ENCODE peak calls at places on chromosomes 11 and 22, in seven cellular contexts. C is psoas muscle, G is colonic mucosa, A is uterus, U is AG09319, T is GM12878, I is brain microvascular endothelial cell. W is an unnamed sample.

GRCh38 chr22:22099833-22100812 is 117.5 kb upstream of the TOP3B start:
- DNase-seq in C (no peak), T (no peak), A (no peak), U (no peak), I (peak), G (no peak), W (no peak)

GRCh38 chr11:121476379-121477032 is 23.7 kb upstream of the SORL1-AS1 start:
- DNase-seq in A (no peak), U (no peak), T (no peak), G (no peak), I (no peak), C (no peak), W (no peak)

GRCh38 chr11:78547931-78548705 is 26.5 kb downstream of the NARS2 start:
- DNase-seq in T (no peak), A (no peak), I (no peak), G (no peak), C (no peak), U (no peak), W (no peak)

GRCh38 chr11:77479746-77480352 is 6.0 kb upstream of the PAK1 start:
- DNase-seq in U (no peak), I (no peak), T (no peak), C (no peak), A (no peak), G (no peak), W (no peak)

GRCh38 chr22:23608583-23608982 is 23.5 kb downstream of the DRICH1 start:
- DNase-seq in U (no peak), I (peak), G (no peak), C (no peak), T (no peak), A (no peak), W (no peak)

GRCh38 chr11:69962152-69962551 is 116.0 kb upstream of the ANO1 start:
- DNase-seq in A (no peak), I (peak), G (peak), C (no peak), U (no peak), T (no peak), W (no peak)

GRCh38 chr11:369336-370018 is at the start of gene B4GALNT4:
- DNase-seq in G (no peak), T (no peak), U (no peak), A (no peak), I (no peak), C (peak), W (no peak)

GRCh38 chr11:4825132-4825531 is 4.0 kb downstream of the OR51F2 start:
- DNase-seq in U (no peak), C (no peak), T (no peak), G (no peak), A (no peak), I (no peak), W (no peak)

GRCh38 chr11:12950681-12951080 is 58.4 kb upstream of the RASSF10 start:
- DNase-seq in G (no peak), I (no peak), T (no peak), A (no peak), U (no peak), C (no peak), W (no peak)

GRCh38 chr11:32792948-32793475 is 1.4 kb downstream of the CCDC73 start:
- DNase-seq in T (peak), G (peak), U (no peak), C (no peak), I (peak), A (peak), W (peak)

GRCh38 chr11:78497309-78497708 is 77.4 kb downstream of the NARS2 start:
- DNase-seq in G (no peak), U (no peak), T (no peak), A (no peak), I (no peak), C (no peak), W (no peak)

GRCh38 chr11:131841028-131841427 is 470.6 kb downstream of the NTM start:
- DNase-seq in T (no peak), I (no peak), A (no peak), G (no peak), U (no peak), C (no peak), W (no peak)

GRCh38 chr22:24059121-24059520 is 48.0 kb downstream of the CABIN1 start:
- DNase-seq in U (peak), I (peak), T (no peak), C (no peak), A (no peak), G (no peak), W (no peak)

GRCh38 chr11:118222437-118222836 is 2.4 kb downstream of the JAML start:
- DNase-seq in C (no peak), U (no peak), A (no peak), G (no peak), T (no peak), I (no peak), W (no peak)

GRCh38 chr22:42905702-42906183 is 48.7 kb upstream of the ARFGAP3 start:
- DNase-seq in A (peak), U (no peak), G (peak), C (peak), T (no peak), I (no peak), W (no peak)

GRCh38 chr11:76735218-76735480 is 48.0 kb upstream of the TSKU start:
- DNase-seq in A (no peak), I (no peak), U (no peak), T (no peak), G (no peak), C (no peak), W (no peak)

GRCh38 chr11:10990637-10991036 is 132.8 kb upstream of the ZBED5 start:
- DNase-seq in I (no peak), U (no peak), C (no peak), G (no peak), A (no peak), T (no peak), W (no peak)

GRCh38 chr11:3855808-3856491 is 486 bp downstream of the STIM1 start:
- DNase-seq in T (no peak), A (peak), G (peak), U (no peak), I (no peak), C (peak), W (no peak)

GRCh38 chr11:111762981-111763643 is 3.1 kb downstream of the PPP2R1B start:
- DNase-seq in A (no peak), I (no peak), U (no peak), C (no peak), G (no peak), T (no peak), W (no peak)

GRCh38 chr22:36934153-36934939 is 20.9 kb downstream of the CSF2RB start:
- DNase-seq in C (no peak), T (no peak), I (no peak), G (no peak), U (no peak), A (no peak), W (no peak)

GRCh38 chr11:14258177-14258935 is 100.6 kb downstream of the RRAS2 start:
- DNase-seq in I (peak), T (no peak), C (no peak), G (peak), U (no peak), A (no peak), W (no peak)

GRCh38 chr11:19873730-19874129 is 161.1 kb downstream of the NAV2 start:
- DNase-seq in U (no peak), A (no peak), I (no peak), G (no peak), T (no peak), C (no peak), W (no peak)

GRCh38 chr11:47144541-47144940 is 32.1 kb downstream of the ARFGAP2 start:
- DNase-seq in C (no peak), G (no peak), T (no peak), A (no peak), I (no peak), U (no peak), W (no peak)

GRCh38 chr11:95671768-95672167 is 117.8 kb downstream of the FAM76B start:
- DNase-seq in C (no peak), G (no peak), I (no peak), T (no peak), U (peak), A (no peak), W (no peak)

GRCh38 chr11:78256962-78257361 is 68.2 kb downstream of the USP35 start:
- DNase-seq in C (peak), U (peak), G (peak), I (peak), T (no peak), A (peak), W (no peak)

GRCh38 chr11:57663975-57664374 is 3.9 kb upstream of the ZDHHC5 start:
- DNase-seq in G (no peak), A (no peak), I (no peak), U (no peak), T (no peak), C (no peak), W (no peak)

DNA sequence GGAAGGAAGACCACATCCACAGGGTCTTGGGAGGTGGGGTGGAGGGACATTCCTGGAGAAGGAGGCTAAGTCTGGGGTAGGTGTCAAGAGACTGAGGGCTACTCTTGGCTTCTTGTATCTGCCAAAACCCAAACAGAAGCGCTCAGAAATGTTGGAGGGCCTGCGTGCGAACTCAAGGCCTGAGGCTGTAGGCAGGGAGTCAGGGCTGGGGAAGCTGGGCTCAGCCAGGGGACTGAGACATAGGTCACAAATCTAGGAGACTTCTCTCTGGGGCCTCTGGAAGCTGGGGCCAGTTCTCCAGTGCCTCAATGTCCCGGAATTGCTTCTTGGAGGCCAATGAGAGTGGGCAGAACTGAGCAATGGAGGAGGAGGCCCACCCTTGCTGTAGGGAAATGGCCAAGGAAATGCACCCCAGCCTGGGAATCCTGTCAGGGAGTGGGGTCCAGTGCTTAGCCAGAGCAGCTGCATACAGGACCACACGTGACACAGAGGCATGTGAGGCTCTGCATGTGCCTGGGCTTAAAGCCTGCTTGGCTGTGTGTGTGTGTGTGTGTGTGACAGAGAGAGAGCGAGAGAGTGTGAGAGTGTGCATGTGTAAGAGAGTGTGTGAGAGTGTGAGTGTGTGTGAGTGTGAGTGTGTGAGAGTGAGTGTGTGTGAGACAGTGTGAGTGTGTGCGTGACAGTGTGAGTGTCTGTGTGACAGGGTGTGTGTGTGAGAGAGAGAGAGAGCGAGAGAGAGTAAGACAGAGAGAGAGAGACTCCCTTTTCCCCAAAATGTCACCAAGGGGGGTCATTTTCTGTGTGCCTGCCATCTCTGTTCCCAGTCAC is 141.3 kb downstream of the ST3GAL4 start:
- DNase-seq in U (no peak), A (no peak), T (no peak), G (no peak), I (no peak), C (peak), W (no peak)
- TF ChIP-seq CTCF in U (no peak), A (no peak), T (no peak), G (no peak), I (no peak), C (no peak), W (no peak)

GRCh38 chr11:108654994-108655631 is 9.8 kb upstream of the DDX10 start:
- DNase-seq in U (no peak), A (peak), I (peak), G (peak), C (no peak), T (no peak), W (peak)
- TF ChIP-seq CTCF in U (peak), A (peak), I (peak), G (peak), C (peak), T (peak), W (peak)

DNA sequence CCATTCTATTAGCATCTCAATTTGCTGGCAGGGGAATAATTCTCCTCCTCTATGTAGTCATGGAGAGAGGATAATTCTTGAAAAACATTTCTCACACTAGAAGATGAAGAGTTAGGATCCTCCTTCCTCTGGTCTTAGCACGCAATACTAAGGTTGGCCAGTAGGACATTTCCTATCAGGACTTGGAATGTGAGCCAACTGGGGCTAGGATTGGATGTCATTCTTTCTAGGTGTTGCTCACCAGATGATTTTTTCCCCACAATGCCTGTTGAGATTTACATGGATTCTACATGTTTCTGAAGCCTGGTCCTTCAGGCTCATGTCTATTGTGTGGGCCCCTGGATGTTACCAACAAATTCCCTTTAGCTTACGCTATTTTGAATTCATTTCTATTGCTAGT is 28.0 kb downstream of the SLN start:
- DNase-seq in I (no peak), G (no peak), A (no peak), U (no peak), T (no peak), C (no peak), W (no peak)
- TF ChIP-seq CTCF in I (peak), G (no peak), A (no peak), U (peak), T (peak), C (peak), W (no peak)

GRCh38 chr22:41237707-41238569 is 2.8 kb downstream of the CHADL start:
- DNase-seq in I (no peak), U (no peak), A (no peak), G (peak), T (peak), C (peak), W (peak)
- TF ChIP-seq CTCF in I (no peak), U (peak), A (peak), G (peak), T (peak), C (peak), W (peak)

GRCh38 chr11:133618500-133618899 is 86.2 kb upstream of the OPCML start:
- DNase-seq in G (no peak), I (no peak), U (no peak), A (no peak), C (no peak), T (no peak), W (no peak)

GRCh38 chr11:133619973-133620372 is 87.7 kb upstream of the OPCML start:
- DNase-seq in C (no peak), I (no peak), T (peak), U (no peak), G (no peak), A (no peak), W (peak)

DNA sequence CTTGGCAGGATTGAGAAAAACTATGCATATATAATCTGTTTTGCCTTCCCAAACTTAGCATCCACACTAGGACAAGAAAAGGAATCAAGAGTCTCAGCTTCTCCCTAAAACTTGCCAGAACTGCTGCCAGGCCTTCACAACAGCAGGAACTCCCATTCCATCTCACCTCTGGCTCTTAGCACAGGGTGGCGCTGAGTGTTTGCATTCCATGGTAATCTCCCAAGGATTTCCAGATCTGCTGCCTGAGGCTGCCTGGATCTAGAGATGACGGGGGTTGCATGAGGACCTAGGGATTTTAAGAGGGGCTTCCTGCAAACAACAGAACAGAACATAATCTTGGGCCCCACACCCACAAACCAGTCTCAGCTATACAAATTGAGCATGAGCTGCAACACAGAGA is 87.1 kb upstream of the OPCML start:
- DNase-seq in G (no peak), U (no peak), I (no peak), C (no peak), T (no peak), A (no peak), W (no peak)
- TF ChIP-seq CTCF in G (no peak), U (no peak), I (no peak), C (no peak), T (no peak), A (no peak), W (no peak)

GRCh38 chr11:8832571-8833260 is 78.3 kb upstream of the AKIP1 start:
- DNase-seq in T (peak), U (peak), A (peak), G (no peak), I (no peak), C (no peak), W (peak)

GRCh38 chr11:8834379-8834778 is 76.6 kb upstream of the AKIP1 start:
- DNase-seq in U (no peak), T (no peak), C (no peak), G (no peak), A (no peak), I (no peak), W (no peak)

GRCh38 chr11:8831861-8832260 is 79.1 kb upstream of the AKIP1 start:
- DNase-seq in I (no peak), U (no peak), C (no peak), T (no peak), G (no peak), A (no peak), W (no peak)

GRCh38 chr11:8830641-8831040 is 80.3 kb upstream of the AKIP1 start:
- DNase-seq in C (no peak), I (no peak), A (no peak), T (no peak), U (no peak), G (no peak), W (no peak)

DNA sequence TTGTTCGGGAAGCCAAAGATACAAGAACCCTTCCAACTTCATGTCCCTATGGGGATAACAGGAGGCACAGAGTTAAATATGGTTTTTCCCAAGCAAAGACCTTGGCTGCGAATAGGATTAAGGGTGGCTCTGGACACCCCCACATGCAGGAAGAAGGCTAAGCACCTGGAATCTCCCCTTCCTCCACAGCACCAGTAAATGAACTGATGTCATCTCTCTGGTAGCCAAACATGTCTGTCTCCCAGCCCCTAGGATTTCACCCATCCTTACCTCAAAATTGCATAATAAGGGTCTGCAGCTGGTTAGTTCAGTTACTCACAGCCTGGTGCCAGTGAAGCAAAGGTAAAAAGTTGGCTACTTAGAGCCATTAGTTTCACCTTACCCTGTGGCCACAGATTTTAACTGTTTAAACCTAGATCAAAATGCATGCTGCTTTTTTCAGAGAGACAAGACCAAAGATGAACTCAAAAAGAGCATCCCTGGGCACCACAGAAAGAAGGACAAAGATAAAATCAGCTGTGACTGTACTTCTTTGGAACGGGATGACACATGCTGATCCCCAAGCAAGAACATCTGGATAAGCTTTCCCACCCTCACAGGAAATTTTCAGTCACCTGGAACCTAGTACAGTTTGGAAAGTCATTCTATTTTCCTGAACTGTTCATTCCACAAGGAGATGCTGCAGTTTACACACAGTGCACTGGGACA is 77.3 kb upstream of the AKIP1 start:
- DNase-seq in A (no peak), T (no peak), I (no peak), C (no peak), U (no peak), G (no peak), W (no peak)
- TF ChIP-seq CTCF in A (no peak), T (no peak), I (no peak), C (no peak), U (no peak), G (no peak), W (no peak)

DNA sequence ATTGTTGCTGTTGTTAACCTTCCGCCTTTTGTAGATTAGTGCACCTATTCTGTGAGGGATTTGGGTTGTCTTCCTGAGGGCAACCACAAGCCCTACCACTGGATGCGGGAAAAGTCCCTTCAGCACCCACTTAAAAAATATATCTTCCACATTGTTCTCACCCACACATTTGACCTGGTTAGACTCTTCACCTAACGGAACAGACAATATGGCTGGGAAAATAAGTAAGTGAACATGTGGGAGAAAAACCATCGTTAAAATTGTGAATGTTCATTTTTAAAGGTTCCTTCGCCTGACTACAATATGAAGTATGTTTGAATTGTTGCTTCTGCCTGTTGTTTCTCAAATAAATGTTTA is 72.0 kb upstream of the MPEG1 start:
- DNase-seq in I (no peak), A (no peak), U (no peak), C (no peak), T (no peak), G (no peak), W (no peak)
- TF ChIP-seq CTCF in I (no peak), A (no peak), U (no peak), C (no peak), T (no peak), G (no peak), W (no peak)

DNA sequence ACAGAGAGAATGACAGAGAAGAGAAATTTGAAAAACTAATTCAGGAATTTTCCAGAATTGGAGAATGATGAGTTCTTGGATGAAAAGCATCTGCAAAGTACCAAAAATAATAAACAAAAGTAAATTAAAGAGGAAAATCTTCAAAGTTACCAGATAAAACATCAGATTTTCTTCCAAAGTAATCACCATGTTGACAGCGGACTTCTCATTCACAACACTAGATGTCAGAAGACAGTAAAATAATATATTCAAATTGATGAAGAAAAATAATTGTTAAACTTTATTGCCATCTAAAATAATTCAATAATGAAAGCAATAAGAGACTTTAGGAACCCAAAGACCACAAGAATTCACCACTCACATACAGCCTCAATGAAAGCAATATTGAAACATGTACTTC is 355.2 kb downstream of the DYNC2H1 start:
- DNase-seq in I (no peak), A (no peak), C (no peak), T (no peak), U (no peak), G (no peak), W (no peak)
- TF ChIP-seq CTCF in I (no peak), A (no peak), C (no peak), T (no peak), U (peak), G (no peak), W (no peak)

DNA sequence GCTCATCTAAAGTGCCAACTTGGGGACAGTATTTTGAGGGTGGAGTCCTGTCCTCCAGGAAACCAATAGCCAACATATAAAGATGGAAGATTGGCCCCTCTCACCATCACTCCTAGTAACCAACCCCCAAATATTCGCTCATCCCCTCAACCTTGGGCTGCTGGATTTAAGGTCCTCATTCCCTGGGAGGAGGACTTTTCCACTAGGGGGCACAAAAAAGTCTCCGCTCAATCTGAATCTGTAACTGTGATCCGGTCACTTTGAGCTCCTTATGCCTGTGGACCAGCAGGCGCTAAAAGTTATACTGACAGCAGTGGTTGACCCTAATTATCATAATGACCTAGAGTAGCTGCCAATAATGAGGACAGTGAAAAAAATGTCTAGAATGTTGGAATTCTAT is 20.5 kb upstream of the CLPB start:
- DNase-seq in T (no peak), I (no peak), C (no peak), G (no peak), A (no peak), U (no peak), W (no peak)
- TF ChIP-seq CTCF in T (no peak), I (peak), C (no peak), G (no peak), A (no peak), U (no peak), W (no peak)